ENCODE peak calls at places on chromosomes 16 and 17, in eight cellular contexts. F, K, X, W, R, E, P and M are unnamed samples.

GRCh38 chr17:16298140-16298662 is 55.1 kb downstream of the CENPV start:
- DNase-seq in F (no peak), K (no peak), X (no peak), W (no peak), R (no peak), E (no peak), P (no peak), M (no peak)

GRCh38 chr17:27473748-27474609 is 17.7 kb downstream of the KSR1 start:
- DNase-seq in F (peak; percentile 82), K (peak; percentile 18), X (no peak), W (no peak), R (peak; percentile 18), E (peak; percentile 72), P (peak; percentile 86), M (no peak)

GRCh38 chr16:27177031-27177774 is 26.1 kb upstream of the KDM8 start:
- DNase-seq in F (no peak), K (no peak), X (no peak), W (peak; percentile 92), R (no peak), E (no peak), P (peak; percentile 49), M (no peak)

GRCh38 chr16:54493594-54493993 is 207.0 kb upstream of the IRX3 start:
- DNase-seq in F (no peak), K (no peak), X (no peak), W (no peak), R (no peak), E (no peak), P (no peak), M (no peak)

GRCh38 chr17:17190188-17190587 is 15.9 kb downstream of the PLD6 start:
- DNase-seq in F (no peak), K (no peak), X (no peak), W (no peak), R (no peak), E (no peak), P (no peak), M (no peak)

GRCh38 chr16:84658690-84659089 is 10.4 kb downstream of the KLHL36 start:
- DNase-seq in F (no peak), K (no peak), X (no peak), W (no peak), R (no peak), E (no peak), P (no peak), M (no peak)

GRCh38 chr17:74152591-74153455 is 50.7 kb upstream of the RPL38 start:
- DNase-seq in F (no peak), K (no peak), X (no peak), W (no peak), R (peak; percentile 14), E (peak; percentile 37), P (no peak), M (no peak)

GRCh38 chr17:4739122-4740024 is at the start of the genes CXCL16 and ZMYND15:
- DNase-seq in F (peak; percentile 80), K (no peak), X (peak; percentile 57), W (peak; percentile 36), R (peak; percentile 65), E (peak; percentile 88), P (peak; percentile 49), M (no peak)

GRCh38 chr16:31190061-31190460 is 10.1 kb downstream of the FUS start:
- DNase-seq in F (no peak), K (no peak), X (no peak), W (no peak), R (no peak), E (no peak), P (no peak), M (no peak)

GRCh38 chr17:11369570-11369969 is 128.6 kb downstream of the SHISA6 start:
- DNase-seq in F (no peak), K (no peak), X (no peak), W (peak; percentile 1), R (no peak), E (no peak), P (no peak), M (no peak)

GRCh38 chr17:4074831-4075495 is 67.9 kb downstream of the ZZEF1 start:
- DNase-seq in F (peak; percentile 51), K (peak; percentile 19), X (no peak), W (peak; percentile 52), R (peak; percentile 23), E (no peak), P (no peak), M (peak; percentile 32)

GRCh38 chr16:24999856-25000447 is 15.2 kb downstream of the ARHGAP17 start:
- DNase-seq in F (no peak), K (no peak), X (no peak), W (no peak), R (no peak), E (no peak), P (no peak), M (no peak)

GRCh38 chr16:25256821-25257503 is 683 bp downstream of the ZKSCAN2 start:
- DNase-seq in F (no peak), K (no peak), X (no peak), W (peak; percentile 25), R (peak; percentile 39), E (no peak), P (no peak), M (no peak)

GRCh38 chr17:1267471-1267947 is 2.7 kb upstream of the BHLHA9 start:
- DNase-seq in F (no peak), K (no peak), X (no peak), W (no peak), R (no peak), E (no peak), P (no peak), M (no peak)

GRCh38 chr17:12024332-12024731 is 3.7 kb downstream of the MAP2K4 start:
- DNase-seq in F (no peak), K (no peak), X (no peak), W (peak; percentile 85), R (no peak), E (no peak), P (no peak), M (no peak)